ENCODE peak calls at places on chromosomes 2 and 18, in ten cellular contexts. One of them, this sample, is unnamed.
A peak's percentile ranks its signal among the peaks of the same experiment; 100 is the strongest.

GRCh38 chr18:48941672-48942071 is 9.1 kb downstream of the SMAD7 start:
- DNase-seq in stimulated activated CD8-positive, alpha-beta memory T cell treated with anti-CD3 and anti-CD28 coated beads, Interleukin-4, amount 100 ng/mL, for 48 hours: no peak
- DNase-seq in activated CD4-positive, alpha-beta memory T cell treated with anti-CD3 and anti-CD28 coated beads, Interleukin-2, amount 10 ng/mL, durations not matched to agents 7 days and 5 days: no peak
- DNase-seq in frontal cortex: no peak
- DNase-seq in stimulated activated naive B cell treated with anti-CD40 and anti-IgM and Interleukin-4, amounts not matched to agents 10 μg/mL and 1 μg/mL and 100 μg/mL, for 72 hours: no peak
- DNase-seq in GM12878: no peak
- DNase-seq in amniotic stem cell: no peak
- DNase-seq in GM06990: no peak
- DNase-seq in GM13977: no peak
- DNase-seq in T1000: no peak
- DNase-seq in this sample: no peak

GRCh38 chr18:60053747-60054304 is 154.0 kb downstream of the PMAIP1 start:
- DNase-seq in stimulated activated CD8-positive, alpha-beta memory T cell treated with anti-CD3 and anti-CD28 coated beads, Interleukin-4, amount 100 ng/mL, for 48 hours: no peak
- DNase-seq in activated CD4-positive, alpha-beta memory T cell treated with anti-CD3 and anti-CD28 coated beads, Interleukin-2, amount 10 ng/mL, durations not matched to agents 7 days and 5 days: no peak
- DNase-seq in frontal cortex: no peak
- DNase-seq in stimulated activated naive B cell treated with anti-CD40 and anti-IgM and Interleukin-4, amounts not matched to agents 10 μg/mL and 1 μg/mL and 100 μg/mL, for 72 hours: no peak
- DNase-seq in GM12878: peak; percentile 8
- DNase-seq in amniotic stem cell: peak; percentile 96
- DNase-seq in GM06990: no peak
- DNase-seq in GM13977: no peak
- DNase-seq in T1000: peak; percentile 66
- DNase-seq in this sample: no peak

GRCh38 chr2:220077488-220077887 is 450.1 kb downstream of the SLC4A3 start:
- DNase-seq in stimulated activated CD8-positive, alpha-beta memory T cell treated with anti-CD3 and anti-CD28 coated beads, Interleukin-4, amount 100 ng/mL, for 48 hours: no peak
- DNase-seq in activated CD4-positive, alpha-beta memory T cell treated with anti-CD3 and anti-CD28 coated beads, Interleukin-2, amount 10 ng/mL, durations not matched to agents 7 days and 5 days: no peak
- DNase-seq in frontal cortex: no peak
- DNase-seq in stimulated activated naive B cell treated with anti-CD40 and anti-IgM and Interleukin-4, amounts not matched to agents 10 μg/mL and 1 μg/mL and 100 μg/mL, for 72 hours: no peak
- DNase-seq in GM12878: no peak
- DNase-seq in amniotic stem cell: peak; percentile 7
- DNase-seq in GM06990: no peak
- DNase-seq in GM13977: no peak
- DNase-seq in T1000: peak; percentile 21
- DNase-seq in this sample: no peak

GRCh38 chr2:171434671-171434980 is 600 bp downstream of the DCAF17 start:
- DNase-seq in stimulated activated CD8-positive, alpha-beta memory T cell treated with anti-CD3 and anti-CD28 coated beads, Interleukin-4, amount 100 ng/mL, for 48 hours: no peak
- DNase-seq in activated CD4-positive, alpha-beta memory T cell treated with anti-CD3 and anti-CD28 coated beads, Interleukin-2, amount 10 ng/mL, durations not matched to agents 7 days and 5 days: no peak
- DNase-seq in frontal cortex: no peak
- DNase-seq in stimulated activated naive B cell treated with anti-CD40 and anti-IgM and Interleukin-4, amounts not matched to agents 10 μg/mL and 1 μg/mL and 100 μg/mL, for 72 hours: no peak
- DNase-seq in GM12878: no peak
- DNase-seq in amniotic stem cell: no peak
- DNase-seq in GM06990: no peak
- DNase-seq in GM13977: no peak
- DNase-seq in T1000: no peak
- DNase-seq in this sample: no peak

GRCh38 chr2:55155206-55155605 is 76.9 kb downstream of the CLHC1 start:
- DNase-seq in stimulated activated CD8-positive, alpha-beta memory T cell treated with anti-CD3 and anti-CD28 coated beads, Interleukin-4, amount 100 ng/mL, for 48 hours: no peak
- DNase-seq in activated CD4-positive, alpha-beta memory T cell treated with anti-CD3 and anti-CD28 coated beads, Interleukin-2, amount 10 ng/mL, durations not matched to agents 7 days and 5 days: no peak
- DNase-seq in frontal cortex: no peak
- DNase-seq in stimulated activated naive B cell treated with anti-CD40 and anti-IgM and Interleukin-4, amounts not matched to agents 10 μg/mL and 1 μg/mL and 100 μg/mL, for 72 hours: no peak
- DNase-seq in GM12878: no peak
- DNase-seq in amniotic stem cell: no peak
- DNase-seq in GM06990: no peak
- DNase-seq in GM13977: no peak
- DNase-seq in T1000: no peak
- DNase-seq in this sample: no peak

GRCh38 chr18:37322497-37323035 is 243.0 kb downstream of the CELF4 start:
- DNase-seq in stimulated activated CD8-positive, alpha-beta memory T cell treated with anti-CD3 and anti-CD28 coated beads, Interleukin-4, amount 100 ng/mL, for 48 hours: peak; percentile 34
- DNase-seq in activated CD4-positive, alpha-beta memory T cell treated with anti-CD3 and anti-CD28 coated beads, Interleukin-2, amount 10 ng/mL, durations not matched to agents 7 days and 5 days: peak; percentile 17
- DNase-seq in frontal cortex: no peak
- DNase-seq in stimulated activated naive B cell treated with anti-CD40 and anti-IgM and Interleukin-4, amounts not matched to agents 10 μg/mL and 1 μg/mL and 100 μg/mL, for 72 hours: no peak
- DNase-seq in GM12878: no peak
- DNase-seq in amniotic stem cell: no peak
- DNase-seq in GM06990: no peak
- DNase-seq in GM13977: peak; percentile 65
- DNase-seq in T1000: no peak
- DNase-seq in this sample: no peak

GRCh38 chr2:227462972-227463931 is 8.7 kb upstream of the AGFG1 start:
- DNase-seq in stimulated activated CD8-positive, alpha-beta memory T cell treated with anti-CD3 and anti-CD28 coated beads, Interleukin-4, amount 100 ng/mL, for 48 hours: no peak
- DNase-seq in activated CD4-positive, alpha-beta memory T cell treated with anti-CD3 and anti-CD28 coated beads, Interleukin-2, amount 10 ng/mL, durations not matched to agents 7 days and 5 days: no peak
- DNase-seq in frontal cortex: no peak
- DNase-seq in stimulated activated naive B cell treated with anti-CD40 and anti-IgM and Interleukin-4, amounts not matched to agents 10 μg/mL and 1 μg/mL and 100 μg/mL, for 72 hours: peak; percentile 47
- DNase-seq in GM12878: no peak
- DNase-seq in amniotic stem cell: no peak
- DNase-seq in GM06990: no peak
- DNase-seq in GM13977: peak; percentile 59
- DNase-seq in T1000: no peak
- DNase-seq in this sample: no peak

GRCh38 chr2:209501579-209501978 is 77.7 kb downstream of the MAP2 start:
- DNase-seq in stimulated activated CD8-positive, alpha-beta memory T cell treated with anti-CD3 and anti-CD28 coated beads, Interleukin-4, amount 100 ng/mL, for 48 hours: no peak
- DNase-seq in activated CD4-positive, alpha-beta memory T cell treated with anti-CD3 and anti-CD28 coated beads, Interleukin-2, amount 10 ng/mL, durations not matched to agents 7 days and 5 days: no peak
- DNase-seq in frontal cortex: no peak
- DNase-seq in stimulated activated naive B cell treated with anti-CD40 and anti-IgM and Interleukin-4, amounts not matched to agents 10 μg/mL and 1 μg/mL and 100 μg/mL, for 72 hours: no peak
- DNase-seq in GM12878: no peak
- DNase-seq in amniotic stem cell: no peak
- DNase-seq in GM06990: no peak
- DNase-seq in GM13977: no peak
- DNase-seq in T1000: no peak
- DNase-seq in this sample: no peak

GRCh38 chr2:79832540-79833234 is 319.8 kb downstream of the CTNNA2 start:
- DNase-seq in stimulated activated CD8-positive, alpha-beta memory T cell treated with anti-CD3 and anti-CD28 coated beads, Interleukin-4, amount 100 ng/mL, for 48 hours: no peak
- DNase-seq in activated CD4-positive, alpha-beta memory T cell treated with anti-CD3 and anti-CD28 coated beads, Interleukin-2, amount 10 ng/mL, durations not matched to agents 7 days and 5 days: no peak
- DNase-seq in frontal cortex: no peak
- DNase-seq in stimulated activated naive B cell treated with anti-CD40 and anti-IgM and Interleukin-4, amounts not matched to agents 10 μg/mL and 1 μg/mL and 100 μg/mL, for 72 hours: no peak
- DNase-seq in GM12878: no peak
- DNase-seq in amniotic stem cell: no peak
- DNase-seq in GM06990: no peak
- DNase-seq in GM13977: no peak
- DNase-seq in T1000: no peak
- DNase-seq in this sample: no peak

This sample was measured in NCI-H1048.